ENCODE peak calls at places on chromosomes 4 and X, in eight cellular contexts. One of them, this sample, is unnamed.

GRCh38 chr4:53522334-53522733 is 69.0 kb downstream of the LNX1 start:
- DNase-seq in mesenteric fat pad: no peak
- DNase-seq in progenitor cell of endocrine pancreas: no peak
- DNase-seq in DMS153: no peak
- DNase-seq in endothelial cell: no peak
- DNase-seq in HL-60: no peak
- DNase-seq in non-pigmented ciliary epithelial cell: no peak
- DNase-seq in omental fat pad: no peak
- DNase-seq in this sample: no peak

GRCh38 chr4:105215609-105216313 is 69.1 kb downstream of the TET2 start:
- DNase-seq in mesenteric fat pad: no peak
- DNase-seq in progenitor cell of endocrine pancreas: no peak
- DNase-seq in DMS153: no peak
- DNase-seq in endothelial cell: no peak
- DNase-seq in HL-60: no peak
- DNase-seq in non-pigmented ciliary epithelial cell: no peak
- DNase-seq in omental fat pad: no peak
- DNase-seq in this sample: no peak

GRCh38 chr4:24876431-24876830 is 36.4 kb downstream of the CCDC149 start:
- DNase-seq in mesenteric fat pad: no peak
- DNase-seq in progenitor cell of endocrine pancreas: no peak
- DNase-seq in DMS153: no peak
- DNase-seq in endothelial cell: no peak
- DNase-seq in HL-60: no peak
- DNase-seq in non-pigmented ciliary epithelial cell: no peak
- DNase-seq in omental fat pad: no peak
- DNase-seq in this sample: no peak

GRCh38 chr4:40557741-40558140 is 71.9 kb downstream of the RBM47 start:
- DNase-seq in mesenteric fat pad: no peak
- DNase-seq in progenitor cell of endocrine pancreas: no peak
- DNase-seq in DMS153: no peak
- DNase-seq in endothelial cell: no peak
- DNase-seq in HL-60: peak; percentile 59
- DNase-seq in non-pigmented ciliary epithelial cell: no peak
- DNase-seq in omental fat pad: no peak
- DNase-seq in this sample: no peak

GRCh38 chr4:61202100-61202637 is 2.0 kb downstream of the ADGRL3 start:
- DNase-seq in mesenteric fat pad: peak; percentile 84
- DNase-seq in progenitor cell of endocrine pancreas: peak; percentile 14
- DNase-seq in DMS153: peak; percentile 6
- DNase-seq in endothelial cell: peak; percentile 39
- DNase-seq in HL-60: no peak
- DNase-seq in non-pigmented ciliary epithelial cell: no peak
- DNase-seq in omental fat pad: no peak
- DNase-seq in this sample: no peak

GRCh38 chr4:1356181-1356998 is 9.4 kb downstream of the UVSSA start:
- DNase-seq in mesenteric fat pad: no peak
- DNase-seq in progenitor cell of endocrine pancreas: peak; percentile 58
- DNase-seq in DMS153: no peak
- DNase-seq in endothelial cell: peak; percentile 69
- DNase-seq in HL-60: peak; percentile 30
- DNase-seq in non-pigmented ciliary epithelial cell: no peak
- DNase-seq in omental fat pad: peak; percentile 52
- DNase-seq in this sample: peak; percentile 78

GRCh38 chrX:108397627-108398392 is 40.4 kb downstream of the COL4A6 start:
- DNase-seq in mesenteric fat pad: no peak
- DNase-seq in progenitor cell of endocrine pancreas: no peak
- DNase-seq in DMS153: no peak
- DNase-seq in endothelial cell: no peak
- DNase-seq in HL-60: no peak
- DNase-seq in non-pigmented ciliary epithelial cell: no peak
- DNase-seq in omental fat pad: no peak
- DNase-seq in this sample: no peak

GRCh38 chr4:108172780-108173598 is 4.3 kb upstream of the LEF1 start:
- DNase-seq in mesenteric fat pad: no peak
- DNase-seq in progenitor cell of endocrine pancreas: no peak
- DNase-seq in DMS153: peak; percentile 64
- DNase-seq in endothelial cell: peak; percentile 73
- DNase-seq in HL-60: no peak
- DNase-seq in non-pigmented ciliary epithelial cell: no peak
- DNase-seq in omental fat pad: no peak
- DNase-seq in this sample: no peak

GRCh38 chr4:171812377-171813194 is 618 bp upstream of the GALNTL6 start:
- DNase-seq in mesenteric fat pad: no peak
- DNase-seq in progenitor cell of endocrine pancreas: no peak
- DNase-seq in DMS153: no peak
- DNase-seq in endothelial cell: peak; percentile 13
- DNase-seq in HL-60: no peak
- DNase-seq in non-pigmented ciliary epithelial cell: no peak
- DNase-seq in omental fat pad: no peak
- DNase-seq in this sample: no peak

GRCh38 chr4:55321707-55322264 is 24.3 kb upstream of the SRD5A3 start:
- DNase-seq in mesenteric fat pad: no peak
- DNase-seq in progenitor cell of endocrine pancreas: peak; percentile 47
- DNase-seq in DMS153: peak; percentile 69
- DNase-seq in endothelial cell: peak; percentile 85
- DNase-seq in HL-60: peak; percentile 76
- DNase-seq in non-pigmented ciliary epithelial cell: no peak
- DNase-seq in omental fat pad: peak; percentile 89
- DNase-seq in this sample: peak; percentile 86

GRCh38 chrX:150833454-150834056 is 64.9 kb downstream of the CD99L2 start:
- DNase-seq in mesenteric fat pad: no peak
- DNase-seq in progenitor cell of endocrine pancreas: no peak
- DNase-seq in DMS153: no peak
- DNase-seq in endothelial cell: no peak
- DNase-seq in HL-60: no peak
- DNase-seq in non-pigmented ciliary epithelial cell: no peak
- DNase-seq in omental fat pad: no peak
- DNase-seq in this sample: no peak

GRCh38 chr4:182190306-182190705 is 52.9 kb upstream of the TENM3 start:
- DNase-seq in mesenteric fat pad: no peak
- DNase-seq in progenitor cell of endocrine pancreas: no peak
- DNase-seq in DMS153: no peak
- DNase-seq in endothelial cell: no peak
- DNase-seq in HL-60: no peak
- DNase-seq in non-pigmented ciliary epithelial cell: no peak
- DNase-seq in omental fat pad: no peak
- DNase-seq in this sample: no peak

GRCh38 chr4:7429601-7430078 is 5.1 kb downstream of the PSAPL1 start:
- DNase-seq in mesenteric fat pad: peak; percentile 41
- DNase-seq in progenitor cell of endocrine pancreas: no peak
- DNase-seq in DMS153: no peak
- DNase-seq in endothelial cell: no peak
- DNase-seq in HL-60: no peak
- DNase-seq in non-pigmented ciliary epithelial cell: no peak
- DNase-seq in omental fat pad: no peak
- DNase-seq in this sample: no peak

GRCh38 chrX:139889760-139890159 is 43.1 kb downstream of the ATP11C start:
- DNase-seq in mesenteric fat pad: no peak
- DNase-seq in progenitor cell of endocrine pancreas: no peak
- DNase-seq in DMS153: no peak
- DNase-seq in endothelial cell: no peak
- DNase-seq in HL-60: no peak
- DNase-seq in non-pigmented ciliary epithelial cell: no peak
- DNase-seq in omental fat pad: no peak
- DNase-seq in this sample: no peak

GRCh38 chrX:119218198-119218597 is 17.9 kb upstream of the PGRMC1 start:
- DNase-seq in mesenteric fat pad: no peak
- DNase-seq in progenitor cell of endocrine pancreas: no peak
- DNase-seq in DMS153: no peak
- DNase-seq in endothelial cell: no peak
- DNase-seq in HL-60: no peak
- DNase-seq in non-pigmented ciliary epithelial cell: no peak
- DNase-seq in omental fat pad: no peak
- DNase-seq in this sample: no peak

GRCh38 chrX:12497832-12498591 is 293.2 kb upstream of the PRPS2 start:
- DNase-seq in mesenteric fat pad: no peak
- DNase-seq in progenitor cell of endocrine pancreas: no peak
- DNase-seq in DMS153: no peak
- DNase-seq in endothelial cell: peak; percentile 22
- DNase-seq in HL-60: no peak
- DNase-seq in non-pigmented ciliary epithelial cell: no peak
- DNase-seq in omental fat pad: no peak
- DNase-seq in this sample: no peak

GRCh38 chr4:55609393-55609821 is 17.4 kb upstream of the PDCL2 start:
- DNase-seq in mesenteric fat pad: no peak
- DNase-seq in progenitor cell of endocrine pancreas: no peak
- DNase-seq in DMS153: no peak
- DNase-seq in endothelial cell: no peak
- DNase-seq in HL-60: no peak
- DNase-seq in non-pigmented ciliary epithelial cell: no peak
- DNase-seq in omental fat pad: no peak
- DNase-seq in this sample: no peak

GRCh38 chr4:97394653-97395052 is 748.6 kb downstream of the STPG2 start:
- DNase-seq in mesenteric fat pad: no peak
- DNase-seq in progenitor cell of endocrine pancreas: no peak
- DNase-seq in DMS153: no peak
- DNase-seq in endothelial cell: no peak
- DNase-seq in HL-60: no peak
- DNase-seq in non-pigmented ciliary epithelial cell: no peak
- DNase-seq in omental fat pad: no peak
- DNase-seq in this sample: no peak

GRCh38 chr4:158211288-158211687 is 1.0 kb downstream of the TMEM144 start:
- DNase-seq in mesenteric fat pad: no peak
- DNase-seq in progenitor cell of endocrine pancreas: no peak
- DNase-seq in DMS153: no peak
- DNase-seq in endothelial cell: no peak
- DNase-seq in HL-60: no peak
- DNase-seq in non-pigmented ciliary epithelial cell: no peak
- DNase-seq in omental fat pad: no peak
- DNase-seq in this sample: no peak

GRCh38 chr4:119825696-119826095 is 197.1 kb upstream of the PDE5A start:
- DNase-seq in mesenteric fat pad: no peak
- DNase-seq in progenitor cell of endocrine pancreas: no peak
- DNase-seq in DMS153: no peak
- DNase-seq in endothelial cell: no peak
- DNase-seq in HL-60: no peak
- DNase-seq in non-pigmented ciliary epithelial cell: no peak
- DNase-seq in omental fat pad: no peak
- DNase-seq in this sample: no peak

GRCh38 chrX:150489359-150490015 is 78.9 kb upstream of the MTM1 start:
- DNase-seq in mesenteric fat pad: no peak
- DNase-seq in progenitor cell of endocrine pancreas: no peak
- DNase-seq in DMS153: no peak
- DNase-seq in endothelial cell: no peak
- DNase-seq in HL-60: no peak
- DNase-seq in non-pigmented ciliary epithelial cell: no peak
- DNase-seq in omental fat pad: no peak
- DNase-seq in this sample: no peak

GRCh38 chrX:8037593-8038348 is 110.6 kb upstream of the PNPLA4 start:
- DNase-seq in mesenteric fat pad: no peak
- DNase-seq in progenitor cell of endocrine pancreas: no peak
- DNase-seq in DMS153: peak; percentile 31
- DNase-seq in endothelial cell: no peak
- DNase-seq in HL-60: no peak
- DNase-seq in non-pigmented ciliary epithelial cell: no peak
- DNase-seq in omental fat pad: no peak
- DNase-seq in this sample: no peak

GRCh38 chr4:10013722-10014121 is 7.6 kb downstream of the SLC2A9 start:
- DNase-seq in mesenteric fat pad: no peak
- DNase-seq in progenitor cell of endocrine pancreas: no peak
- DNase-seq in DMS153: no peak
- DNase-seq in endothelial cell: peak; percentile 71
- DNase-seq in HL-60: peak; percentile 60
- DNase-seq in non-pigmented ciliary epithelial cell: no peak
- DNase-seq in omental fat pad: no peak
- DNase-seq in this sample: no peak

GRCh38 chrX:100905620-100906019 is 23.1 kb downstream of the XKRX start:
- DNase-seq in mesenteric fat pad: no peak
- DNase-seq in progenitor cell of endocrine pancreas: no peak
- DNase-seq in DMS153: no peak
- DNase-seq in endothelial cell: no peak
- DNase-seq in HL-60: no peak
- DNase-seq in non-pigmented ciliary epithelial cell: no peak
- DNase-seq in omental fat pad: no peak
- DNase-seq in this sample: no peak

GRCh38 chrX:47366051-47366722 is 4.2 kb upstream of the ZNF157 start:
- DNase-seq in mesenteric fat pad: no peak
- DNase-seq in progenitor cell of endocrine pancreas: peak; percentile 45
- DNase-seq in DMS153: peak; percentile 80
- DNase-seq in endothelial cell: peak; percentile 58
- DNase-seq in HL-60: peak; percentile 45
- DNase-seq in non-pigmented ciliary epithelial cell: no peak
- DNase-seq in omental fat pad: no peak
- DNase-seq in this sample: peak; percentile 79

GRCh38 chr4:184475096-184475461 is 729 bp upstream of the IRF2 start:
- DNase-seq in mesenteric fat pad: no peak
- DNase-seq in progenitor cell of endocrine pancreas: no peak
- DNase-seq in DMS153: no peak
- DNase-seq in endothelial cell: peak; percentile 11
- DNase-seq in HL-60: peak; percentile 40
- DNase-seq in non-pigmented ciliary epithelial cell: no peak
- DNase-seq in omental fat pad: peak; percentile 38
- DNase-seq in this sample: peak; percentile 82

GRCh38 chrX:53831662-53832635 is 145.4 kb upstream of the HUWE1 start:
- DNase-seq in mesenteric fat pad: no peak
- DNase-seq in progenitor cell of endocrine pancreas: no peak
- DNase-seq in DMS153: no peak
- DNase-seq in endothelial cell: peak; percentile 42
- DNase-seq in HL-60: peak; percentile 42
- DNase-seq in non-pigmented ciliary epithelial cell: no peak
- DNase-seq in omental fat pad: no peak
- DNase-seq in this sample: no peak

GRCh38 chr4:46270986-46271596 is 118.8 kb downstream of the GABRA2 start:
- DNase-seq in mesenteric fat pad: no peak
- DNase-seq in progenitor cell of endocrine pancreas: no peak
- DNase-seq in DMS153: no peak
- DNase-seq in endothelial cell: no peak
- DNase-seq in HL-60: peak; percentile 33
- DNase-seq in non-pigmented ciliary epithelial cell: no peak
- DNase-seq in omental fat pad: no peak
- DNase-seq in this sample: no peak

GRCh38 chrX:36856849-36857248 is 151.3 kb upstream of the FAM47C start:
- DNase-seq in mesenteric fat pad: no peak
- DNase-seq in progenitor cell of endocrine pancreas: no peak
- DNase-seq in DMS153: no peak
- DNase-seq in endothelial cell: no peak
- DNase-seq in HL-60: no peak
- DNase-seq in non-pigmented ciliary epithelial cell: no peak
- DNase-seq in omental fat pad: no peak
- DNase-seq in this sample: no peak

GRCh38 chr4:1632109-1633104 is 51.7 kb downstream of the FAM53A start:
- DNase-seq in mesenteric fat pad: no peak
- DNase-seq in progenitor cell of endocrine pancreas: no peak
- DNase-seq in DMS153: no peak
- DNase-seq in endothelial cell: no peak
- DNase-seq in HL-60: no peak
- DNase-seq in non-pigmented ciliary epithelial cell: no peak
- DNase-seq in omental fat pad: no peak
- DNase-seq in this sample: no peak

GRCh38 chr4:108264693-108265092 is 96.0 kb upstream of the LEF1 start:
- DNase-seq in mesenteric fat pad: no peak
- DNase-seq in progenitor cell of endocrine pancreas: no peak
- DNase-seq in DMS153: no peak
- DNase-seq in endothelial cell: no peak
- DNase-seq in HL-60: no peak
- DNase-seq in non-pigmented ciliary epithelial cell: no peak
- DNase-seq in omental fat pad: no peak
- DNase-seq in this sample: no peak

GRCh38 chr4:140309124-140309870 is 64.1 kb upstream of the SCOC start:
- DNase-seq in mesenteric fat pad: no peak
- DNase-seq in progenitor cell of endocrine pancreas: no peak
- DNase-seq in DMS153: no peak
- DNase-seq in endothelial cell: no peak
- DNase-seq in HL-60: no peak
- DNase-seq in non-pigmented ciliary epithelial cell: peak; percentile 32
- DNase-seq in omental fat pad: no peak
- DNase-seq in this sample: no peak

GRCh38 chr4:112516401-112517066 is 554 bp upstream of the NEUROG2 start:
- DNase-seq in mesenteric fat pad: no peak
- DNase-seq in progenitor cell of endocrine pancreas: peak; percentile 43
- DNase-seq in DMS153: no peak
- DNase-seq in endothelial cell: peak; percentile 43
- DNase-seq in HL-60: no peak
- DNase-seq in non-pigmented ciliary epithelial cell: no peak
- DNase-seq in omental fat pad: no peak
- DNase-seq in this sample: no peak

This sample was measured in ascending aorta.